ENCODE peak calls at places on chromosomes 2 and 18, in four cellular contexts. Y is K562, Z is H1, X is HepG2. B is an unnamed sample.
A peak's percentile ranks its signal among the peaks of the same experiment; 100 is the strongest.

GRCh38 chr18:48404707-48405106 is 4.5 kb downstream of the ZBTB7C start:
- DNase-seq in Z (no peak), X (no peak), Y (no peak), B (no peak)

GRCh38 chr2:230711224-230711623 is 1.4 kb upstream of the CAB39 start:
- DNase-seq in Y (peak; percentile 47), X (no peak), Z (no peak), B (no peak)

GRCh38 chr2:18047114-18047695 is 168.7 kb downstream of the KCNS3 start:
- DNase-seq in Y (no peak), Z (no peak), X (no peak), B (no peak)

GRCh38 chr18:28163201-28163778 is 13.6 kb downstream of the CDH2 start:
- DNase-seq in Z (no peak), Y (no peak), X (no peak), B (no peak)

GRCh38 chr2:241564596-241565411 is 6.3 kb downstream of the BOK start:
- DNase-seq in X (no peak), Y (no peak), Z (no peak), B (no peak)

GRCh38 chr2:39989888-39990287 is 210.8 kb upstream of the THUMPD2 start:
- DNase-seq in Y (no peak), Z (no peak), X (no peak), B (no peak)

GRCh38 chr2:237202288-237203030 is 116.8 kb downstream of the COPS8 start:
- DNase-seq in Z (no peak), Y (no peak), X (no peak), B (no peak)

GRCh38 chr2:151162185-151162584 is 99.5 kb downstream of the RBM43 start:
- DNase-seq in X (no peak), Z (no peak), Y (no peak), B (no peak)

GRCh38 chr2:236546561-236546961 is 23.1 kb upstream of the ACKR3 start:
- DNase-seq in Y (no peak), Z (no peak), X (no peak), B (no peak)

GRCh38 chr18:51342815-51343214 is 145.3 kb upstream of the MEX3C start:
- DNase-seq in Z (no peak), X (peak; percentile 7), Y (peak; percentile 5), B (peak; percentile 4)

GRCh38 chr2:177756346-177756745 is 316.2 kb downstream of the PDE11A start:
- DNase-seq in X (no peak), Z (no peak), Y (no peak), B (no peak)

GRCh38 chr2:241570961-241571581 is 12.5 kb downstream of the BOK start:
- DNase-seq in Z (no peak), Y (no peak), X (no peak), B (no peak)

GRCh38 chr2:188199716-188200128 is 92.0 kb upstream of the GULP1 start:
- DNase-seq in Y (no peak), X (peak; percentile 15), Z (no peak), B (peak; percentile 25)

GRCh38 chr2:100780203-100781008 is 39.5 kb upstream of the NPAS2 start:
- DNase-seq in Y (no peak), Z (no peak), X (peak; percentile 100), B (no peak)

GRCh38 chr2:179017958-179018357 is 32.0 kb downstream of the CCDC141 start:
- DNase-seq in X (no peak), Z (no peak), Y (no peak), B (no peak)

GRCh38 chr2:64173156-64174135 is 29.2 kb upstream of the PELI1 start:
- DNase-seq in X (no peak), Y (no peak), Z (no peak), B (no peak)

GRCh38 chr2:24861500-24861899 is 58.5 kb downstream of the ADCY3 start:
- DNase-seq in Z (no peak), Y (no peak), X (no peak), B (no peak)

GRCh38 chr2:203878060-203878459 is 10.5 kb downstream of the CTLA4 start:
- DNase-seq in Z (no peak), X (no peak), Y (no peak), B (no peak)

GRCh38 chr2:17851731-17852585 is 26.5 kb upstream of the KCNS3 start:
- DNase-seq in Z (peak; percentile 70), X (peak; percentile 45), Y (peak; percentile 54), B (peak; percentile 64)

GRCh38 chr2:185245216-185245615 is 493.4 kb upstream of the FSIP2 start:
- DNase-seq in Y (no peak), Z (no peak), X (no peak), B (no peak)

GRCh38 chr2:27431395-27431794 is 3.0 kb downstream of the NRBP1 start:
- DNase-seq in Y (no peak), Z (no peak), X (peak; percentile 40), B (no peak)

GRCh38 chr18:31648966-31649429 is 35.4 kb downstream of the B4GALT6 start:
- DNase-seq in X (peak; percentile 13), Z (no peak), Y (peak; percentile 51), B (peak; percentile 21)

GRCh38 chr2:213806125-213806726 is 522.0 kb downstream of the SPAG16 start:
- DNase-seq in X (peak; percentile 9), Y (peak; percentile 0), Z (no peak), B (peak; percentile 30)

GRCh38 chr2:238897911-238898311 is 50.0 kb downstream of the TWIST2 start:
- DNase-seq in Y (no peak), Z (no peak), X (no peak), B (no peak)

GRCh38 chr18:65352183-65352582 is 398.6 kb upstream of the CDH7 start:
- DNase-seq in Z (no peak), X (no peak), Y (no peak), B (no peak)

GRCh38 chr2:227191367-227191766 is 26.9 kb downstream of the COL4A3 start:
- DNase-seq in Z (no peak), Y (peak; percentile 4), X (peak; percentile 14), B (peak; percentile 12)

GRCh38 chr2:224688996-224689395 is 27.2 kb downstream of the CCDC195 start:
- DNase-seq in Y (no peak), X (no peak), Z (no peak), B (no peak)

GRCh38 chr2:172613610-172614231 is 57.8 kb downstream of the PDK1 start:
- DNase-seq in X (no peak), Z (no peak), Y (no peak), B (no peak)

GRCh38 chr18:68533641-68534040 is 181.3 kb downstream of the TMX3 start:
- DNase-seq in Y (no peak), X (no peak), Z (no peak), B (no peak)

GRCh38 chr18:75783816-75784215 is 356.3 kb upstream of the SMIM21 start:
- DNase-seq in Z (no peak), Y (no peak), X (no peak), B (no peak)

GRCh38 chr2:187505064-187505672 is 49.1 kb downstream of the TFPI start:
- DNase-seq in Z (no peak), X (no peak), Y (no peak), B (no peak)

GRCh38 chr2:73961274-73961673 is 23.4 kb upstream of the TET3 start:
- DNase-seq in X (no peak), Z (no peak), Y (no peak), B (no peak)

GRCh38 chr18:51266736-51267135 is 69.3 kb upstream of the MEX3C start:
- DNase-seq in Z (no peak), Y (no peak), X (no peak), B (no peak)

GRCh38 chr2:12704378-12704777 is 12.4 kb upstream of the TRIB2 start:
- DNase-seq in X (no peak), Z (no peak), Y (no peak), B (no peak)

GRCh38 chr2:12701786-12702660 is 14.7 kb upstream of the TRIB2 start:
- DNase-seq in Z (no peak), X (no peak), Y (no peak), B (no peak)

GRCh38 chr2:12705230-12705629 is 11.5 kb upstream of the TRIB2 start:
- DNase-seq in X (no peak), Z (no peak), Y (peak; percentile 43), B (no peak)

GRCh38 chr2:12700989-12701388 is 15.7 kb upstream of the TRIB2 start:
- DNase-seq in Z (no peak), Y (no peak), X (no peak), B (no peak)

GRCh38 chr2:12702661-12703121 is 14.0 kb upstream of the TRIB2 start:
- DNase-seq in X (no peak), Z (no peak), Y (no peak), B (no peak)
- TF ChIP-seq RNF2 in X (no peak), Z (no peak), Y (no peak), B (no peak)

DNA sequence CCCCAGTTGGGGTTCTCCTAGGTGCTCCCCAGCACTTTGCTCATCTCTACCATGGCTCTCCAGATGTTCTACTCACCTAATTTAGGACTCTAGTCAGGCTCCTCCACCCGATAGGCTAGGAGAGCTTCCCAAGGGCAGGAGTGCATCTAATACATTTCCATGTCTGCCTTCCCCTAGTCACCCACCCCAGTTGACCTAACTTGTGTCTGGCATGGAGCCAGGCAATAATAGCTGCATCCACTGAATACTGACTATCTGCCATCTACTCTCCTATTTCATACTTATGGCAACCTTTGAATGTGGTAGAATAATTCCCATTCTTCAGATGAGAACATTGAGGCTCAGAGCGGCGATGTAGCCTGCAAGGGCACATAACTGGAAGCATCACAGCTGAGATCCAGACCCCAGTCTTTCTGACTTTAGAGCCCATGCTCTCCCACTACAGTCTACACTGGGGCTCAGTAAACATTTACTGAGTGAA is 71.8 kb upstream of the YWHAQ start:
- DNase-seq in X (no peak), Z (no peak), Y (no peak), B (no peak)
- TF ChIP-seq CEBPB in X (no peak), Z (no peak), Y (no peak), B (no peak)

GRCh38 chr18:70337139-70337972 is 48.5 kb downstream of the SOCS6 start:
- DNase-seq in Z (no peak), Y (peak; percentile 71), X (peak; percentile 81), B (peak; percentile 85)
- TF ChIP-seq RNF2 in Z (no peak), Y (no peak), X (no peak), B (no peak)

DNA sequence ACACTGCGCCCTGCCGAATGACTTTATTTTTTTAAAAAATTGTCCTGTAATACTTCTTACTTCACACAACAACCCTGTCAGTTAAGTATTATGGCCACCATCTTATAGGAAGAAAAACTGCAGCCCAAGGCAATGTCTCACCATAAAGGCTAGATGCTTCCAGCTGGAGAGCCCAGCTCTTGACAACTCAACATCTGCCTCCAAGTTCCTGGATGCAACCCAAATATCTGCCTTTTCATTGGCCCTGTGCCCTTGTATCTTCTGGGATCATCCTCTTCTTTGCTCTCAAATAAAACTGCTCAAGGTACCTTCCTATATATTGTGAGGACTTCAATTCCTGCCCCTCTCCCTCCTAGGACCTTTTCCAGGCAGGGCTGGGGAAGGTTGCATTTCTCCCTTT is 69.5 kb downstream of the BIN1 start:
- DNase-seq in Z (no peak), Y (no peak), X (no peak), B (no peak)
- TF ChIP-seq CEBPB in Z (no peak), Y (no peak), X (no peak), B (no peak)

B was measured in A549.